ENCODE peak calls at places on chromosome X, in nine cellular contexts. D is activated CD8-positive, alpha-beta T cell treated with anti-CD3 and anti-CD28 coated beads for 36 hours; T is GM20000; N is GM12865; O is cardiac fibroblast; W is OCI-LY7; Y is psoas muscle; V is kidney epithelial cell; G is uterus. M is an unnamed sample.

GRCh38 chrX:33001107-33001506 is 210.2 kb downstream of the DMD start:
- DNase-seq in G (no peak), Y (no peak), D (no peak), W (peak), O (no peak), T (no peak), N (no peak), V (no peak), M (no peak)

GRCh38 chrX:39903343-39903742 is 194.4 kb downstream of the BCOR start:
- DNase-seq in G (no peak), N (peak), D (no peak), Y (no peak), W (no peak), O (peak), V (no peak), T (no peak), M (no peak)

GRCh38 chrX:150438165-150438564 is 75.0 kb downstream of the MAMLD1 start:
- DNase-seq in V (no peak), W (no peak), Y (no peak), D (no peak), N (no peak), O (peak), T (no peak), G (no peak), M (no peak)

GRCh38 chrX:13669246-13669689 is 16.3 kb downstream of the TCEANC start:
- DNase-seq in D (peak), W (no peak), G (peak), T (peak), Y (no peak), V (peak), O (peak), N (peak), M (peak)

GRCh38 chrX:40945366-40945713 is 139.9 kb upstream of the USP9X start:
- DNase-seq in G (peak), Y (no peak), W (no peak), D (no peak), O (peak), T (peak), N (peak), V (peak), M (peak)

GRCh38 chrX:13256562-13256961 is 63.3 kb downstream of the ATXN3L start:
- DNase-seq in G (no peak), Y (no peak), V (no peak), N (peak), O (no peak), T (no peak), D (no peak), W (no peak), M (no peak)

GRCh38 chrX:119236599-119237525 is 777 bp downstream of the PGRMC1 start:
- DNase-seq in N (peak), G (peak), T (no peak), V (no peak), D (peak), O (peak), W (peak), Y (no peak), M (no peak)

GRCh38 chrX:109841257-109841656 is 108.2 kb upstream of the ACSL4 start:
- DNase-seq in Y (no peak), O (no peak), N (no peak), W (no peak), D (peak), T (no peak), V (no peak), G (no peak), M (no peak)

GRCh38 chrX:129777218-129777768 is 2.5 kb upstream of the SASH3 start:
- DNase-seq in O (no peak), Y (peak), W (peak), V (no peak), G (no peak), D (peak), N (peak), T (peak), M (no peak)

GRCh38 chrX:103215037-103215767 is at the start of gene BEX4:
- DNase-seq in Y (peak), O (peak), G (peak), T (peak), V (no peak), N (peak), W (no peak), D (peak), M (peak)

GRCh38 chrX:40083120-40083978 is 14.4 kb downstream of the BCOR start:
- DNase-seq in N (no peak), D (peak), V (no peak), W (no peak), T (peak), G (peak), Y (peak), O (no peak), M (no peak)

GRCh38 chrX:148265829-148266228 is 234.6 kb upstream of the AFF2 start:
- DNase-seq in V (no peak), G (no peak), W (no peak), Y (no peak), D (no peak), N (no peak), O (no peak), T (no peak), M (no peak)

GRCh38 chrX:68462653-68463052 is 29.4 kb upstream of the OPHN1 start:
- DNase-seq in N (peak), G (no peak), T (no peak), Y (no peak), O (peak), V (no peak), D (peak), W (peak), M (no peak)

GRCh38 chrX:136170109-136170800 is 22.9 kb downstream of the FHL1 start:
- DNase-seq in W (no peak), G (no peak), O (peak), Y (peak), T (no peak), V (no peak), N (no peak), D (no peak), M (no peak)

GRCh38 chrX:63503541-63503940 is 152.4 kb upstream of the SPIN4 start:
- DNase-seq in D (no peak), V (no peak), N (no peak), Y (no peak), O (peak), G (no peak), T (no peak), W (no peak), M (no peak)

GRCh38 chrX:24025741-24026402 is 1.1 kb downstream of the KLHL15 start:
- DNase-seq in D (peak), G (no peak), W (no peak), O (peak), N (peak), T (no peak), V (no peak), Y (no peak), M (no peak)

GRCh38 chrX:153388722-153389459 is 12.3 kb downstream of the PNMA6E start:
- DNase-seq in V (no peak), W (no peak), T (no peak), Y (no peak), O (no peak), N (no peak), G (no peak), D (no peak), M (no peak)

GRCh38 chrX:43882294-43882681 is at the start of gene MAOB:
- DNase-seq in N (no peak), Y (peak), D (peak), T (peak), W (no peak), G (peak), O (no peak), V (no peak), M (no peak)

GRCh38 chrX:31435592-31435991 is 363.8 kb upstream of the FTHL17 start:
- DNase-seq in G (no peak), Y (no peak), O (peak), T (no peak), N (no peak), D (no peak), W (no peak), V (no peak), M (no peak)

GRCh38 chrX:50813843-50814661 is at the start of gene SHROOM4:
- DNase-seq in N (no peak), Y (peak), T (no peak), V (peak), G (peak), W (no peak), O (peak), D (no peak), M (no peak)

GRCh38 chrX:74383611-74384010 is 37.7 kb upstream of the SLC16A2 start:
- DNase-seq in D (peak), N (peak), G (peak), Y (no peak), T (peak), V (peak), O (peak), W (peak), M (peak)

GRCh38 chrX:125387945-125388344 is 68.3 kb downstream of the TEX13C start:
- DNase-seq in D (no peak), G (no peak), T (no peak), N (no peak), Y (no peak), O (no peak), V (no peak), W (no peak), M (no peak)

GRCh38 chrX:34778961-34779360 is 121.9 kb upstream of the TMEM47 start:
- DNase-seq in D (no peak), T (no peak), N (no peak), G (no peak), Y (no peak), W (no peak), O (peak), V (no peak), M (no peak)

GRCh38 chrX:100328342-100328741 is 81.7 kb downstream of the PCDH19 start:
- DNase-seq in N (no peak), V (no peak), G (no peak), D (no peak), O (no peak), T (no peak), Y (no peak), W (no peak), M (no peak)

GRCh38 chrX:53184836-53185235 is 40.2 kb downstream of the KDM5C start:
- DNase-seq in Y (no peak), W (no peak), V (peak), G (no peak), O (peak), N (no peak), T (no peak), D (no peak), M (no peak)

GRCh38 chrX:13432776-13433605 is 113.1 kb upstream of the ATXN3L start:
- DNase-seq in G (no peak), O (peak), Y (no peak), W (no peak), D (no peak), T (no peak), N (no peak), V (no peak), M (no peak)

GRCh38 chrX:47145408-47146120 is 543 bp downstream of the RBM10 start:
- DNase-seq in D (peak), Y (no peak), O (no peak), W (peak), T (peak), G (no peak), V (no peak), N (no peak), M (peak)

GRCh38 chrX:107684956-107685385 is 56.7 kb downstream of the PRPS1 start:
- DNase-seq in V (no peak), N (peak), W (no peak), T (peak), O (peak), G (peak), Y (peak), D (peak), M (no peak)

GRCh38 chrX:10676239-10676971 is 56.0 kb upstream of the MID1 start:
- DNase-seq in V (no peak), T (no peak), W (no peak), N (no peak), D (no peak), O (no peak), G (no peak), Y (no peak), M (no peak)

GRCh38 chrX:69503835-69504625 is at the start of gene NALF2:
- DNase-seq in T (peak), V (peak), G (peak), W (peak), D (peak), Y (peak), O (peak), N (peak), M (peak)

GRCh38 chrX:47447607-47448006 is 35.4 kb downstream of the ZNF41 start:
- DNase-seq in G (no peak), W (no peak), N (no peak), D (no peak), T (no peak), Y (no peak), V (no peak), O (no peak), M (no peak)

GRCh38 chrX:45623266-45623665 is 422.6 kb upstream of the DIPK2B start:
- DNase-seq in N (no peak), T (no peak), O (peak), Y (no peak), V (peak), G (no peak), D (no peak), W (no peak), M (no peak)
- TF ChIP-seq CTCF in N (no peak), T (no peak), O (no peak), Y (no peak), V (no peak), G (no peak), D (no peak), W (no peak), M (no peak)

DNA sequence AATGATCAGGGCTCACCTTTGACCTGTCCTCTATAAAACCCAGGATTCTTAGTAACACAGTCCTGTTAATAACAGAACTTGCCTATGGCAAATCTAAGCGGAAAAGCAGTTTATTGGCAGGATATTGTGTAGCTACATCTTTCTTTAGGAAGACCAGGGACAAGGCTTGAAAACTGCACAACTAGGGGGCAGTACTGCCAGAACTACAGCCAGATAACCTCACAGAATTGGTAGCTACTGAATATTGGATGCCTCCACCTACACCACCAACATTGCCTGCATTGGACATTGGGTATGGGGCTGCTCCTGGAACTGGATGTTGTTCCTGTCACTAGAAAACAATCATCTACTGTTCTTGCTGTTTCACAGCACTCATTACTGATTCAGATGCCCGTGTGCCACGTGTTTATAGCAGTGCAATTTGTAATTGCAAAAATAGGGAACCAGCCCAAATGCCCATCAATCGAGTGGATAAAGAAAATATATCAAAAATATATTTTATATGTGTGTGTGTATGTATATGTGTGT is 47.4 kb downstream of the REPS2 start:
- DNase-seq in W (no peak), Y (no peak), D (no peak), T (no peak), N (no peak), O (no peak), G (no peak), V (no peak), M (no peak)
- TF ChIP-seq CTCF in W (peak), Y (no peak), D (no peak), T (no peak), N (peak), O (no peak), G (no peak), V (peak), M (no peak)

GRCh38 chrX:134548257-134548732 is 88.3 kb downstream of the HPRT1 start:
- DNase-seq in N (peak), G (no peak), Y (no peak), W (peak), O (no peak), T (no peak), D (peak), V (no peak), M (peak)
- TF ChIP-seq CTCF in N (no peak), G (no peak), Y (no peak), W (no peak), O (no peak), T (no peak), D (no peak), V (no peak), M (no peak)

GRCh38 chrX:42714981-42715688 is 62.8 kb downstream of the PPP1R2C start:
- DNase-seq in W (no peak), N (no peak), Y (no peak), V (peak), G (no peak), O (no peak), T (no peak), D (peak), M (no peak)
- TF ChIP-seq CTCF in W (no peak), N (no peak), Y (peak), V (peak), G (no peak), O (peak), T (no peak), D (no peak), M (no peak)

DNA sequence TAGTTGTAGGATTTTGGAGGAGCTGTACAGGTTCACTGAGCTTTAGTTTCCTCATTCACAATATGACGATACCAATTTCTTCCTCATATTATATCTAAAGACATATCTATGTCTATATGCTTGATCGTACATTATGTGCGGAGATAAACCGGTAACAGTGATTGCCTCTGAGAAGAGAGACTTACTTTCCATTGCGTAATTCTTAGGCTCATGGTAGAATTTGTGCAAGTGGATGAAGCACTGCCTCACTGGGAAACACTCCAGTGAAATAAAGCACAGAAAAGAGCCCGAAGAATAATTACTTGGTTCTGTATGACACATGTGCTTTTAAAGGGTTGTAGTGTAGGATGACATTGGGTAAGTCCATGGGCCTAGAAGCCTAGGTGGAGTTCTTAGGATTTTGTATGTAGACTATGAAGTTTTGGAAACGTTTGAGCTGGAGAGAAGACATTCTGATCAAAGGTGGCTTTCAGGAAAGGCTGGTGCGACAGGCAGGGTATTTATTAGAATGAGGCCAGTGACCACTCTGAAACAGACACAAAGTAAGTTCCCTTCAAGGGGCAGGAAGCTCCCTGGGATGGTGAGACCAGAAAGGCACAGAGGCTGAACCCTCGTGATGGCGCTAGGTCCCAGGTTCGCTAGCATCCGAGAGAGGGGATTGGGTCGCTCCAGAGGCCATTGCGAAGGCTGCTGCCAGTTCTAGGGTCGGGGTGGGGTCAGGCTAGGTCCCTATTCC is 649 bp upstream of the VBP1 start:
- DNase-seq in W (no peak), Y (no peak), N (no peak), D (no peak), T (no peak), G (no peak), V (no peak), O (no peak), M (no peak)
- TF ChIP-seq CTCF in W (no peak), Y (no peak), N (no peak), D (no peak), T (no peak), G (no peak), V (no peak), O (no peak), M (no peak)

DNA sequence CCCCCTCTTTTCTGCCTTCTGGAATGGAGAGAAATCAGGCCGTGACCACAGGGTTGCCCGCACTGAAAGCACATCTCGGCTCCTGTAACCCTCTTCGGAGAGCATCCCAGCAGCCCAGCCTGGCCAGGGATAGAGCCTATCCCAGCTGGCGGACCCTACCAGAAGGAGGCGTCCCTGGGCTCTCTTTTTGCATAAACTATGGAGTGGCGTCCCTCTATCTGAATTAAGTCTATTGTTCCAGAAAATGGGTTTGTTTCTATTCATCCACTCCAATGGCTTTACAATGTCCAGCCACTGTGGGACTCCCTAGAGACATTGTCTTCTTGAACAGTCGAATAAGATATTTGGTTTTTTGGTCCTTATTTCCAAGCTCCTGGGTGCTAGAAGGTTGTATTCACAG is 689 bp upstream of the NHSL2 start:
- DNase-seq in N (no peak), Y (no peak), W (no peak), O (no peak), V (no peak), G (peak), T (no peak), D (no peak), M (no peak)
- TF ChIP-seq CTCF in N (no peak), Y (no peak), W (no peak), O (peak), V (peak), G (no peak), T (no peak), D (no peak), M (no peak)

GRCh38 chrX:106203315-106203714 is 35.2 kb downstream of the PWWP3B start:
- DNase-seq in D (no peak), T (no peak), N (no peak), G (no peak), O (no peak), Y (no peak), V (no peak), W (no peak), M (no peak)
- TF ChIP-seq CTCF in D (no peak), T (no peak), N (no peak), G (no peak), O (peak), Y (peak), V (no peak), W (no peak), M (no peak)